ENCODE peak calls at places on chromosomes 12 and 14, in ten cellular contexts. P, Y, J, T, S, U, M, E, K and X are unnamed samples.

GRCh38 chr12:132592261-132592970 is 18.0 kb downstream of the LRCOL1 start:
- DNase-seq in U (no peak), M (no peak), J (no peak), P (no peak), T (no peak), Y (no peak), K (no peak), S (no peak), E (no peak), X (no peak)

GRCh38 chr14:68549057-68549421 is 243.8 kb downstream of the ZFP36L1 start:
- DNase-seq in E (no peak), U (no peak), M (no peak), Y (peak; percentile 45), S (no peak), P (no peak), T (no peak), J (no peak), K (peak; percentile 91), X (no peak)

GRCh38 chr14:31930493-31931225 is 146.4 kb upstream of the ARHGAP5 start:
- DNase-seq in K (peak; percentile 53), T (no peak), J (no peak), P (no peak), E (no peak), U (no peak), M (no peak), S (peak; percentile 11), Y (no peak), X (no peak)

GRCh38 chr12:69064734-69065413 is 131.9 kb upstream of the CPM start:
- DNase-seq in S (no peak), E (no peak), J (no peak), P (no peak), K (no peak), U (no peak), Y (no peak), M (no peak), T (no peak), X (no peak)

GRCh38 chr14:98114122-98114895 is 1157.7 kb downstream of the BCL11B start:
- DNase-seq in E (no peak), U (no peak), P (no peak), T (no peak), M (no peak), S (no peak), J (no peak), Y (no peak), K (no peak), X (no peak)

GRCh38 chr12:92297405-92297804 is 151.8 kb upstream of the BTG1 start:
- DNase-seq in M (no peak), U (no peak), E (no peak), K (no peak), S (no peak), T (no peak), Y (no peak), P (no peak), J (no peak), X (no peak)

GRCh38 chr14:69610859-69611263 is 535 bp upstream of the SUSD6 start:
- DNase-seq in T (no peak), M (no peak), P (no peak), K (no peak), S (no peak), E (no peak), U (no peak), J (no peak), Y (no peak), X (no peak)

GRCh38 chr12:114916531-114916930 is 232.6 kb upstream of the TBX3 start:
- DNase-seq in J (no peak), S (no peak), K (peak; percentile 93), E (no peak), Y (no peak), T (no peak), P (no peak), U (no peak), M (no peak), X (no peak)

GRCh38 chr12:52185400-52185967 is 6.3 kb downstream of the KRT80 start:
- DNase-seq in S (no peak), E (no peak), Y (no peak), U (no peak), T (no peak), J (no peak), M (no peak), K (no peak), P (no peak), X (no peak)

GRCh38 chr12:63905523-63905922 is 61.0 kb downstream of the SRGAP1 start:
- DNase-seq in S (peak; percentile 41), Y (no peak), U (no peak), K (no peak), J (no peak), E (no peak), M (no peak), T (no peak), P (no peak), X (no peak)

GRCh38 chr12:17030338-17030737 is 424.4 kb upstream of the LMO3 start:
- DNase-seq in P (no peak), T (no peak), J (no peak), Y (no peak), E (no peak), U (no peak), M (no peak), K (no peak), S (no peak), X (no peak)

GRCh38 chr12:28869197-28869596 is 279.9 kb upstream of the FAR2 start:
- DNase-seq in E (no peak), Y (no peak), S (no peak), U (no peak), T (no peak), J (no peak), M (no peak), K (peak; percentile 40), P (no peak), X (no peak)

GRCh38 chr14:60861545-60862147 is 119.2 kb downstream of the TRMT5 start:
- DNase-seq in M (no peak), K (no peak), E (no peak), U (no peak), S (no peak), Y (no peak), J (no peak), T (no peak), P (no peak), X (no peak)

GRCh38 chr14:24274101-24274543 is 2.7 kb upstream of the RABGGTA start:
- DNase-seq in J (no peak), U (no peak), S (peak; percentile 66), M (no peak), T (no peak), P (no peak), Y (no peak), K (no peak), E (no peak), X (peak; percentile 32)

GRCh38 chr12:79183003-79183402 is 318.4 kb downstream of the SYT1 start:
- DNase-seq in S (no peak), E (no peak), J (no peak), U (no peak), P (no peak), K (peak; percentile 3), T (no peak), Y (no peak), M (no peak), X (no peak)

GRCh38 chr12:22275847-22276246 is 58.7 kb downstream of the ST8SIA1 start:
- DNase-seq in J (peak; percentile 90), Y (peak; percentile 95), U (no peak), P (peak; percentile 75), T (no peak), M (no peak), E (peak; percentile 94), K (peak; percentile 98), S (no peak), X (no peak)

GRCh38 chr14:61326847-61327246 is 5.5 kb downstream of the PRKCH start:
- DNase-seq in S (no peak), K (no peak), U (peak; percentile 67), P (peak; percentile 76), T (no peak), E (peak; percentile 80), J (peak; percentile 79), Y (peak; percentile 64), M (peak; percentile 36), X (no peak)

GRCh38 chr12:55822228-55822627 is 4.4 kb downstream of the ORMDL2 start:
- DNase-seq in U (no peak), S (no peak), J (no peak), E (peak; percentile 29), Y (no peak), T (no peak), M (peak; percentile 23), K (no peak), P (no peak), X (no peak)
- TF ChIP-seq CTCF in U (peak; percentile 36), S (no peak), J (no peak), E (no peak), Y (no peak), T (no peak), M (no peak), K (peak; percentile 22), P (peak; percentile 14), X (no peak)

DNA sequence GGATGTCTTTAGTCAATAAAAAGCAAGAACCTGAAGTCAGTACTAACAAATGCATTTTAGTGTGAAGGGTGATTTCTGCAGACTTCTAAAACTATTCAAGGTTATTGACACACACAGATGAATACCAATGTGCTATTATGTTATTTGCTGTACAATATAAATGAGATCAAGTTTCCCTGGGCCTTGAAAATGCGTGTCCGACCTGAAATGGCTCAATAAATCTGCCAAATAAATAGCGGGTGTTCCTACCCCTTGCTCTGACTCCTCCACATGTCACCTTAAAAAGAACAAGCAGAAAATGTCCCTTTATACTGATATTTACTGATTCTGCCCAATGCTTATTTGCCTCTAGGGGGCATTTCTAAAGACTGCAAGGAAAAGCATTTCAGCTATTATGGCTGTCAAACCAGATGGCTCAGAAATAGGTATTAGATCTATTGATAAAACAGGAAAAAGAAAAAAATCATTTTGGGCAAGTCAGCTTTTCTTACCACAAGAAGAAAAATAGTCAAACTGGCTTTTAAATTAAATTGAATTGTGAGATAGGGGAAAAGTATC is 367.3 kb upstream of the KITLG start:
- DNase-seq in P (no peak), T (no peak), E (no peak), J (no peak), K (no peak), U (no peak), Y (no peak), S (no peak), M (no peak), X (no peak)
- TF ChIP-seq CTCF in P (no peak), T (no peak), E (no peak), J (no peak), K (peak; percentile 7), U (no peak), Y (no peak), S (peak; percentile 35), M (no peak), X (no peak)

DNA sequence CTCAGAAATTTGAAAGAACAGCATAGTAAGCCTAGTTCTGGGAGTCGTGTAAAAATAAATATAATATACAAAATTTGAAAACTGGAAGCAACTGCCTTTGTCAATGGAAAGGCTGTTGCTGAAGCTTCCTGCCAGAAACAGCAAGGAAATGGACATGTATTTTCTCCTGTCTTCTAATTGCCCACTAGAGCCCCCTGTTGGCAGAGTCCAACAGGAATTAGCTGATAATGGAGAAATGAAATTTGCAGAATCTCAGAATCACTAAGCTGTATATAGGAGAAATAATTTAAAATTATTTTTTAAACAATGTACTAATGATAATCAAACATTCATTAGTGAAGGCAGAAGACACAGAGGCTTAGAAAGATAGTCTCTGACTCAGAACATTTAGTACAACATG is 414.8 kb downstream of the SLC6A15 start:
- DNase-seq in K (no peak), U (no peak), S (peak; percentile 37), M (no peak), J (no peak), E (no peak), T (no peak), Y (no peak), P (no peak), X (no peak)
- TF ChIP-seq CTCF in K (peak; percentile 60), U (peak; percentile 37), S (peak; percentile 60), M (no peak), J (no peak), E (no peak), T (no peak), Y (no peak), P (peak; percentile 19), X (no peak)

GRCh38 chr12:32443491-32443890 is 44.1 kb downstream of the FGD4 start:
- DNase-seq in K (no peak), S (no peak), E (no peak), M (no peak), J (no peak), U (no peak), P (no peak), Y (no peak), T (no peak), X (no peak)
- TF ChIP-seq CTCF in K (no peak), S (no peak), E (no peak), M (no peak), J (no peak), U (no peak), P (no peak), Y (no peak), T (no peak), X (no peak)